ENCODE peak calls at places on chromosomes 12 and 14, in eight cellular contexts. X is dermis microvascular lymphatic vessel endothelial cell, L is HuH-7.5, J is right atrium auricular region, O is T-helper 2 cell, R is T1000, N is mucosa of descending colon, D is nephron progenitor cell. B is an unnamed sample.

GRCh38 chr12:6067152-6067916 is 57.1 kb downstream of the VWF start:
- DNase-seq in X (peak), L (peak), J (peak), O (no peak), R (no peak), N (peak), D (peak), B (no peak)

GRCh38 chr12:121214855-121215745 is 5.2 kb downstream of the P2RX4 start:
- DNase-seq in X (peak), L (no peak), J (no peak), O (no peak), R (peak), N (peak), D (no peak), B (no peak)

GRCh38 chr14:103528158-103528511 is 861 bp upstream of the TRMT61A start:
- DNase-seq in X (no peak), L (peak), J (no peak), O (no peak), R (no peak), N (peak), D (no peak), B (no peak)

GRCh38 chr12:122124370-122124769 is 45.8 kb downstream of the MLXIP start:
- DNase-seq in X (no peak), L (no peak), J (no peak), O (no peak), R (no peak), N (no peak), D (no peak), B (no peak)

GRCh38 chr12:64187370-64187769 is 34.7 kb downstream of the KICS2 start:
- DNase-seq in X (peak), L (no peak), J (no peak), O (no peak), R (no peak), N (no peak), D (no peak), B (no peak)

GRCh38 chr12:24039113-24039525 is 89.6 kb upstream of the SOX5 start:
- DNase-seq in X (peak), L (peak), J (no peak), O (no peak), R (no peak), N (no peak), D (no peak), B (no peak)

GRCh38 chr14:77265561-77266335 is 5.3 kb downstream of the NGB start:
- DNase-seq in X (no peak), L (no peak), J (no peak), O (no peak), R (no peak), N (no peak), D (no peak), B (no peak)

GRCh38 chr12:65517656-65518210 is 239.2 kb downstream of the MSRB3 start:
- DNase-seq in X (no peak), L (no peak), J (no peak), O (no peak), R (no peak), N (no peak), D (no peak), B (no peak)

GRCh38 chr12:32895688-32896437 is 714 bp downstream of the PKP2 start:
- DNase-seq in X (no peak), L (peak), J (no peak), O (no peak), R (no peak), N (peak), D (peak), B (no peak)

GRCh38 chr12:108141600-108142145 is 12.6 kb downstream of the WSCD2 start:
- DNase-seq in X (no peak), L (no peak), J (no peak), O (no peak), R (no peak), N (no peak), D (no peak), B (no peak)

GRCh38 chr12:131869871-131870418 is 24.5 kb upstream of the ULK1 start:
- DNase-seq in X (peak), L (no peak), J (no peak), O (no peak), R (peak), N (no peak), D (no peak), B (no peak)

GRCh38 chr14:96194657-96195431 is 9.8 kb upstream of the BDKRB2 start:
- DNase-seq in X (no peak), L (no peak), J (no peak), O (no peak), R (no peak), N (no peak), D (no peak), B (peak)

GRCh38 chr12:51642286-51642685 is 51.3 kb downstream of the SCN8A start:
- DNase-seq in X (no peak), L (no peak), J (no peak), O (no peak), R (no peak), N (no peak), D (no peak), B (no peak)

GRCh38 chr12:108690191-108690518 is 41.2 kb downstream of the CORO1C start:
- DNase-seq in X (no peak), L (no peak), J (no peak), O (no peak), R (no peak), N (no peak), D (no peak), B (no peak)